ENCODE peak calls at places on chromosomes 7 and 10, in ten cellular contexts. H is H9; K is small intestine; Y is sigmoid colon; C is PC-3; D is fibroblast of lung; G is psoas muscle; Q is tibial nerve; P is CD8-positive, alpha-beta T cell; B is effector memory CD4-positive, alpha-beta T cell. O is an unnamed sample.

GRCh38 chr10:115572740-115573455 is 479.7 kb downstream of the ATRNL1 start:
- DNase-seq in H (peak), K (no peak), Y (no peak), C (no peak), D (no peak), G (no peak), Q (no peak), P (no peak), B (no peak), O (no peak)

GRCh38 chr7:29483219-29484104 is 80.2 kb upstream of the PRR15 start:
- DNase-seq in H (no peak), K (peak), Y (peak), C (no peak), D (peak), G (no peak), Q (no peak), P (no peak), B (no peak), O (no peak)

GRCh38 chr7:4484545-4484944 is 197.6 kb upstream of the FOXK1 start:
- DNase-seq in H (no peak), K (no peak), Y (no peak), C (no peak), D (no peak), G (no peak), Q (no peak), P (no peak), B (no peak), O (no peak)

GRCh38 chr10:80526218-80526617 is 11.5 kb upstream of the SH2D4B start:
- DNase-seq in H (no peak), K (no peak), Y (no peak), C (no peak), D (no peak), G (no peak), Q (no peak), P (no peak), B (no peak), O (no peak)

GRCh38 chr10:77872151-77872946 is 54.2 kb downstream of the DLG5 start:
- DNase-seq in H (no peak), K (no peak), Y (peak), C (no peak), D (peak), G (no peak), Q (no peak), P (no peak), B (no peak), O (peak)

GRCh38 chr10:27612615-27613014 is 108.5 kb downstream of the RAB18 start:
- DNase-seq in H (no peak), K (no peak), Y (no peak), C (no peak), D (no peak), G (no peak), Q (no peak), P (no peak), B (no peak), O (no peak)

GRCh38 chr10:43427166-43427825 is 9.6 kb upstream of the ZNF487 start:
- DNase-seq in H (no peak), K (no peak), Y (peak), C (no peak), D (no peak), G (no peak), Q (no peak), P (no peak), B (no peak), O (no peak)

GRCh38 chr10:37794305-37794976 is 63.0 kb downstream of the ZNF248 start:
- DNase-seq in H (no peak), K (no peak), Y (no peak), C (no peak), D (no peak), G (no peak), Q (no peak), P (no peak), B (no peak), O (no peak)

GRCh38 chr10:80457554-80458262 is 3.6 kb downstream of the TSPAN14 start:
- DNase-seq in H (peak), K (no peak), Y (no peak), C (no peak), D (no peak), G (no peak), Q (no peak), P (no peak), B (no peak), O (no peak)

GRCh38 chr10:21926949-21927348 is 76.6 kb downstream of the DNAJC1 start:
- DNase-seq in H (no peak), K (no peak), Y (no peak), C (peak), D (peak), G (no peak), Q (peak), P (no peak), B (no peak), O (no peak)

GRCh38 chr7:101943889-101944605 is 126.6 kb downstream of the CUX1 start:
- DNase-seq in H (no peak), K (no peak), Y (peak), C (peak), D (no peak), G (no peak), Q (no peak), P (no peak), B (no peak), O (no peak)

GRCh38 chr10:114151486-114151885 is 22.5 kb downstream of the CCDC186 start:
- DNase-seq in H (no peak), K (no peak), Y (no peak), C (peak), D (peak), G (no peak), Q (no peak), P (no peak), B (no peak), O (no peak)

GRCh38 chr7:2738110-2738509 is 50.1 kb downstream of the AMZ1 start:
- DNase-seq in H (peak), K (no peak), Y (peak), C (no peak), D (peak), G (peak), Q (peak), P (no peak), B (no peak), O (no peak)

GRCh38 chr7:35430547-35431153 is 176.8 kb upstream of the TBX20 start:
- DNase-seq in H (peak), K (no peak), Y (no peak), C (peak), D (no peak), G (no peak), Q (no peak), P (no peak), B (no peak), O (no peak)

GRCh38 chr10:65620404-65621048 is 1305.3 kb upstream of the LRRTM3 start:
- DNase-seq in H (no peak), K (no peak), Y (no peak), C (peak), D (no peak), G (no peak), Q (no peak), P (no peak), B (no peak), O (no peak)

GRCh38 chr7:131008840-131009651 is 275.0 kb upstream of the KLF14 start:
- DNase-seq in H (no peak), K (no peak), Y (no peak), C (peak), D (peak), G (no peak), Q (no peak), P (no peak), B (no peak), O (no peak)

GRCh38 chr10:112960151-112960681 is 10.2 kb downstream of the TCF7L2 start:
- DNase-seq in H (no peak), K (no peak), Y (no peak), C (no peak), D (no peak), G (no peak), Q (no peak), P (no peak), B (no peak), O (no peak)
- H3K27ac ChIP-seq in H (no peak), K (no peak), Y (no peak), C (peak), D (no peak), G (no peak), Q (no peak), P (no peak), B (no peak), O (no peak)

DNA sequence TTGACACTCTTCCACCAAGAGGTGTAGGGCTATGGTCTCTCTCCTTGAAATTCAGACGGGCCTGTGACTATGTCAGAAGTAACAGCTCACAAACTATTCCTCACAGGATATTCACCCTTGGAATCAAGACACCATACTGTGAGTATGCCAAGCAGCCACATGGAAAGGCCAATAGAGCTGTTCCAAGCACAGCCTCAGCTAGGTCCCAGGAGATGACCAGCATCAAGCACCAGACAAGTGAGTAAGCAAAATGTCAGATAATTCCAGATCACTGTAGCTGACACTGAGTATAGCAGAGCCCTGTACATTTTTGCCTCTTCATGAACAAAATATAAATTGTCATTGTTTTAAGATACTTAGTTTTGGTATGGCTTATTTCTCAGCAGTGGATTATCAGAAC is 88.1 kb upstream of the KCND2 start:
- DNase-seq in H (no peak), K (no peak), Y (no peak), C (no peak), D (no peak), G (no peak), Q (no peak), P (no peak), B (no peak), O (no peak)
- H3K27ac ChIP-seq in H (no peak), K (no peak), Y (no peak), C (no peak), D (no peak), G (peak), Q (no peak), P (no peak), B (no peak), O (no peak)

DNA sequence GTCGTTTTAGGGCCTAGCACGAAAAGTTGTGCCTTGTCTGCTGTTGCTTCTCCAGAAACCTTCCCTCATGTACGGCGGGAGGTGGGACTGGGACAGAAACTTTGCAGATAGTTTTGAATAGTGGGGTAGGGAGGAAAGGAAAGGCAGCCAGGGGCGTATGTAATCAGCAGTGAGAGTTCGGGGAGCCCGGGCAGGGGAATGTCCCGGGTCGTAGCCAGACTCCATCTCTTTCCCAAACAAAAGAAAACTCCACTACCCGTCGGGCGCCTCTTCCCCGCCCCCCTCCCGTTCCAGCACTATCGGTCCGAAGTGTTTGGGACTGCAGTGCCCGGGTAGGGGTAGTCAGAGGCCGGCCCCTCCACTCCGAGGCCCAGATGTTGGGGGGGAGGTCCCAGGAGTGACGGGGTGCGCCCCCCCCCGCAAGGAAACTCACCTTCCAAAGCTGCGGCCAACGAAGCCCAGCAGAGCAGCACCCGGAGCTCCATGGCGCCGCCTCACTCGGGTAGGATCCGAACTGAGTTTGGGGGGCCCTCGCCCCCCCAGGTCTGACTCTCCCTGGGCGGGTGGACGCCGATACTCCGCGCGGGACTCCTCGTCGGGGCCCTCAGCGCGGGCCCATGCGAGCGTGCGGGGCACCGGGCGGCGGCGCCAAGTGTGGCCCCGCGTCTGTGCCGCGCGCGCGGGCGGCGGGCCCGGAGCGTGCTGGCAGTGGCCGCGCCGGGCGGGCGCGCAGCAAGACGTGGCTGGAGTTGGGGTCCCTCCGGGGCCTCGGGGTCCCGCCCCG is 585 bp downstream of the EPHB4 start:
- DNase-seq in H (no peak), K (peak), Y (no peak), C (no peak), D (no peak), G (peak), Q (peak), P (no peak), B (no peak), O (no peak)
- H3K27ac ChIP-seq in H (no peak), K (no peak), Y (peak), C (no peak), D (no peak), G (peak), Q (no peak), P (no peak), B (no peak), O (no peak)

DNA sequence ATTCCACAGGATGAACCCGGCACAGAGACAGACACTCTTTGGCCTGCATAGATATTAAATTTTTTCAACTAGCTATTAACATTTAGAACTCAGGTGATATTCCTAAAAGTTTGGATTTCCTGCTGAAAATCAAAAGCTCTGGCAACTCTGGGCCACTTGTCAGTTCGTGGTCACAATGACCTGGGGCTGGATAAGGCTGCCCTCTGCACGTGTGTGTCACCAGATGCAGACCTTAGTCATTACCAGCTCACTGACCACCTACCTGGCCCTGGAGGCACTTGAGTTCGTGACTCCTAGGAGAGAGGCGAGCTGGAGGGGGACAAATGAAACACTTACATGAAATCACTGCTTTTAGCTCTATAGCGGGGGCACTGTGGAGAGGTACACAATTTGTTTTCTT is 126.5 kb downstream of the HIPK2 start:
- DNase-seq in H (no peak), K (no peak), Y (no peak), C (peak), D (no peak), G (no peak), Q (no peak), P (no peak), B (no peak), O (no peak)
- H3K27ac ChIP-seq in H (no peak), K (no peak), Y (no peak), C (peak), D (no peak), G (peak), Q (no peak), P (no peak), B (no peak), O (peak)

GRCh38 chr7:27153526-27153925 is 1.1 kb upstream of the HOXA3 start:
- DNase-seq in H (no peak), K (no peak), Y (no peak), C (no peak), D (no peak), G (no peak), Q (no peak), P (peak), B (no peak), O (no peak)
- H3K27ac ChIP-seq in H (no peak), K (no peak), Y (peak), C (no peak), D (no peak), G (no peak), Q (no peak), P (no peak), B (no peak), O (no peak)

GRCh38 chr10:7545256-7545655 is 121.5 kb downstream of the ITIH5 start:
- DNase-seq in H (no peak), K (no peak), Y (no peak), C (no peak), D (no peak), G (peak), Q (no peak), P (no peak), B (no peak), O (no peak)

GRCh38 chr10:7538970-7539694 is 127.6 kb downstream of the ITIH5 start:
- DNase-seq in H (no peak), K (no peak), Y (no peak), C (no peak), D (no peak), G (no peak), Q (no peak), P (no peak), B (no peak), O (no peak)

GRCh38 chr10:7542189-7542914 is 124.4 kb downstream of the ITIH5 start:
- DNase-seq in H (no peak), K (no peak), Y (peak), C (no peak), D (no peak), G (no peak), Q (no peak), P (no peak), B (no peak), O (no peak)

GRCh38 chr10:7544203-7544602 is 122.6 kb downstream of the ITIH5 start:
- DNase-seq in H (no peak), K (no peak), Y (no peak), C (no peak), D (no peak), G (no peak), Q (no peak), P (no peak), B (no peak), O (no peak)

GRCh38 chr10:7541137-7542087 is 125.4 kb downstream of the ITIH5 start:
- DNase-seq in H (peak), K (peak), Y (peak), C (no peak), D (peak), G (peak), Q (no peak), P (no peak), B (no peak), O (peak)
- H3K27ac ChIP-seq in H (peak), K (no peak), Y (peak), C (no peak), D (no peak), G (no peak), Q (no peak), P (no peak), B (no peak), O (no peak)

GRCh38 chr7:6636741-6637543 is at the start of gene ZNF316:
- DNase-seq in H (no peak), K (peak), Y (peak), C (peak), D (peak), G (peak), Q (peak), P (peak), B (peak), O (peak)

GRCh38 chr7:6639627-6640026 is 2.5 kb downstream of the ZNF316 start:
- DNase-seq in H (no peak), K (no peak), Y (no peak), C (no peak), D (no peak), G (no peak), Q (no peak), P (no peak), B (no peak), O (no peak)

GRCh38 chr7:6639032-6639431 is 1.9 kb downstream of the ZNF316 start:
- DNase-seq in H (no peak), K (no peak), Y (no peak), C (no peak), D (no peak), G (no peak), Q (no peak), P (no peak), B (no peak), O (no peak)

GRCh38 chr7:6640246-6640721 is 3.2 kb downstream of the ZNF316 start:
- DNase-seq in H (peak), K (no peak), Y (no peak), C (no peak), D (peak), G (peak), Q (peak), P (no peak), B (no peak), O (no peak)

DNA sequence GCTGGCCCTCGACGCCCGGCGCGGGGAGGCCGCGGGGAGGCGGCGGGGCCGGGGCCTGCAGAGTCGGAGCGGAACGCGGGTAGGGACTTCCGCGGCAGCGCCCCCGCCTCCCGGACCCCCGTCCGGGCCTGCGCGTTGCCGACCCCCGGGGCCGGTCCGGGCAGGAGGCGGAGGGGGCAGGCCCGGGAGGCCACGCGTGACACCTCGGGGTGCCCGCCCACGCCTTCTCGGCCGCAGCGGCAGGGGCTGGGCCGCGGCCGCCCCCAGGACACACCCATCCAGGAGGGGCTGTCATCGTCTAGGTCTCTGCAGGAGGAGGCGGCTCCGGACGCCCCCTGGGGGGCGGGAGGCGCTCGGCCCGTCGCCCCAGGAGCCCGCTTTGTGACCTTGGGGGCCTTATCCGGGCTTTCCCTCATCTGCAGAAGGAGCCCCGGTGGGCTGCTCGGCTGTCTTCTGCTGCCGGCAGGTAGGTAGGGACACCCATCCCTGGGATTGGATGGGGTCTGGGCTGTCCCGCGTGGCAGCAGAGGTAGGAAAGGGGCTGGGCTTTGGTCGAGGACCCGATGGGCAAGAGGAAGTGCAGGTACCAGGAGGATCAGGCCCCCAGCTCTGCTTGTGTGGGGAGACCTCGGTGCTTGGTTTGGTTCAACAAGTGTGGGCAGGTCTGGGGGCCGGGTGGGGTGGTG is 569 bp downstream of the ZNF316 start:
- DNase-seq in H (peak), K (peak), Y (no peak), C (peak), D (no peak), G (no peak), Q (no peak), P (peak), B (peak), O (no peak)
- H3K27ac ChIP-seq in H (no peak), K (no peak), Y (peak), C (no peak), D (peak), G (peak), Q (peak), P (peak), B (peak), O (peak)

DNA sequence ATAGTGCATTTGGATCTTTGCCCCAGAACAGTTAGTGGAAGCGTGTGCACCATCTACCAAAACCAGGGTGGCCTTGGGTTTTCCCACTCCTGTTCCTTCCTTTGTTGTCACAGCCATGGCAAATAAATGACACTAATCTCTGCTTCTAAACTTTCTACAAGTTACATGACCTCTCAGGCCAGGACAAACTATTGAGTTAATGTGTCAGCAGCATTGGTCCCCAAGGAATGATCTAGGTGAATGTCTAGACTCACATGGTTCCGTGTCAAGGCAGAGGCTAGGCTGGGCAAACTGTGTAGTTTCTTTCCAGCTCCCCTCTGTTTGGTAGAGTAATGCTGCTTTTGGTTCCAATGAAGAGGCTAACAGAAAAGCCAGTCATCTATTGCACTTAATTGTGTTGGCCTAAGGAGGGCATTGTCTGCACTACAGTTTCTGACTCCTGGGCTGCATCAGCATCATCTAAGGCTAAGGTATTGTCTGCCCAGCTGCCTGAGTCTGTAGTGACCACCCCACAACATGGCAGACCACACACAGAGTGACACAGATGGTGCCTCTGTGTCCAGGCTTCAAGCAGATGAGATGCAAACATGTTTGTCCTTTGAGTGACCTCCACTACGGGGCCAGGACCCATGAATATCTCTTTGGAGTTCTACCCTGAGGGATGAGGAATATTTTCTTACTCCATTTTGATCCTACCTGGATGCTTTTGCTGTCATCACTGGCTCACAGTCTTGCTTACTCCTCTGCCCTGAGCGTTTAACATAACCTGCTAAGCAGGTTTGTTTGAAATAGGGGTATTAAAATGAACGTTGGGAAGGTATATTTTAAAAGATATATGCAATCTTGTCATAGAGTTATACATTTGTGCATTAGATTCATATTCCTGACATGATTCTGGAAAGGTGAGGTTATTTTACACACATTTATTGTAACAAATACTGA is 1.7 kb downstream of the CYP3A4 start:
- DNase-seq in H (no peak), K (no peak), Y (no peak), C (peak), D (no peak), G (no peak), Q (no peak), P (no peak), B (no peak), O (no peak)
- H3K27ac ChIP-seq in H (no peak), K (peak), Y (no peak), C (no peak), D (no peak), G (no peak), Q (no peak), P (no peak), B (no peak), O (no peak)

O was measured in substantia nigra.